ENCODE peak calls at places on chromosomes 13 and 19, in six cellular contexts. One of them, this sample, is unnamed.

GRCh38 chr19:17220207-17220758 is 5.1 kb downstream of the USE1 start:
- DNase-seq in kidney epithelial cell: no peak
- DNase-seq in brain microvascular endothelial cell: peak
- DNase-seq in adrenal gland: peak
- DNase-seq in pancreas: no peak
- DNase-seq in GM23338: no peak
- DNase-seq in this sample: peak

GRCh38 chr13:23743269-23743668 is 145.9 kb downstream of the MIPEP start:
- DNase-seq in kidney epithelial cell: no peak
- DNase-seq in brain microvascular endothelial cell: no peak
- DNase-seq in adrenal gland: no peak
- DNase-seq in pancreas: no peak
- DNase-seq in GM23338: no peak
- DNase-seq in this sample: no peak

GRCh38 chr19:4859697-4860096 is 7.8 kb downstream of the PLIN3 start:
- DNase-seq in kidney epithelial cell: no peak
- DNase-seq in brain microvascular endothelial cell: no peak
- DNase-seq in adrenal gland: no peak
- DNase-seq in pancreas: no peak
- DNase-seq in GM23338: no peak
- DNase-seq in this sample: no peak

GRCh38 chr19:14817052-14817451 is 17.9 kb downstream of the OR7A5 start:
- DNase-seq in kidney epithelial cell: no peak
- DNase-seq in brain microvascular endothelial cell: no peak
- DNase-seq in adrenal gland: no peak
- DNase-seq in pancreas: no peak
- DNase-seq in GM23338: no peak
- DNase-seq in this sample: no peak

GRCh38 chr13:47865883-47866282 is 135.2 kb downstream of the SUCLA2 start:
- DNase-seq in kidney epithelial cell: no peak
- DNase-seq in brain microvascular endothelial cell: no peak
- DNase-seq in adrenal gland: no peak
- DNase-seq in pancreas: no peak
- DNase-seq in GM23338: no peak
- DNase-seq in this sample: no peak

GRCh38 chr19:41116261-41116660 is 2.0 kb downstream of the CYP2F1 start:
- DNase-seq in kidney epithelial cell: no peak
- DNase-seq in brain microvascular endothelial cell: no peak
- DNase-seq in adrenal gland: no peak
- DNase-seq in pancreas: no peak
- DNase-seq in GM23338: no peak
- DNase-seq in this sample: no peak

GRCh38 chr13:26502826-26503225 is 54.7 kb upstream of the WASF3 start:
- DNase-seq in kidney epithelial cell: no peak
- DNase-seq in brain microvascular endothelial cell: peak
- DNase-seq in adrenal gland: peak
- DNase-seq in pancreas: no peak
- DNase-seq in GM23338: peak
- DNase-seq in this sample: peak

GRCh38 chr19:44903602-44904425 is 1.8 kb upstream of the APOE start:
- DNase-seq in kidney epithelial cell: no peak
- DNase-seq in brain microvascular endothelial cell: peak
- DNase-seq in adrenal gland: peak
- DNase-seq in pancreas: peak
- DNase-seq in GM23338: peak
- DNase-seq in this sample: no peak

GRCh38 chr19:32252333-32252669 is 93.1 kb upstream of the ZNF507 start:
- DNase-seq in kidney epithelial cell: no peak
- DNase-seq in brain microvascular endothelial cell: no peak
- DNase-seq in adrenal gland: no peak
- DNase-seq in pancreas: no peak
- DNase-seq in GM23338: no peak
- DNase-seq in this sample: no peak

GRCh38 chr13:46982856-46983582 is 86.2 kb upstream of the HTR2A start:
- DNase-seq in kidney epithelial cell: no peak
- DNase-seq in brain microvascular endothelial cell: no peak
- DNase-seq in adrenal gland: no peak
- DNase-seq in pancreas: no peak
- DNase-seq in GM23338: no peak
- DNase-seq in this sample: no peak

GRCh38 chr19:50333235-50333736 is 4.1 kb upstream of the KCNC3 start:
- DNase-seq in kidney epithelial cell: peak
- DNase-seq in brain microvascular endothelial cell: peak
- DNase-seq in adrenal gland: peak
- DNase-seq in pancreas: peak
- DNase-seq in GM23338: peak
- DNase-seq in this sample: peak

GRCh38 chr19:6412111-6412999 is 12.3 kb downstream of the KHSRP start:
- DNase-seq in kidney epithelial cell: no peak
- DNase-seq in brain microvascular endothelial cell: peak
- DNase-seq in adrenal gland: no peak
- DNase-seq in pancreas: no peak
- DNase-seq in GM23338: peak
- DNase-seq in this sample: no peak

GRCh38 chr13:24270639-24271131 is 38.7 kb upstream of the C1QTNF9 start:
- DNase-seq in kidney epithelial cell: no peak
- DNase-seq in brain microvascular endothelial cell: peak
- DNase-seq in adrenal gland: peak
- DNase-seq in pancreas: peak
- DNase-seq in GM23338: peak
- DNase-seq in this sample: peak

GRCh38 chr13:37481005-37481857 is 117.3 kb downstream of the POSTN start:
- DNase-seq in kidney epithelial cell: no peak
- DNase-seq in brain microvascular endothelial cell: no peak
- DNase-seq in adrenal gland: no peak
- DNase-seq in pancreas: no peak
- DNase-seq in GM23338: no peak
- DNase-seq in this sample: no peak

GRCh38 chr13:25847145-25847544 is 204.7 kb downstream of the SHISA2 start:
- DNase-seq in kidney epithelial cell: no peak
- DNase-seq in brain microvascular endothelial cell: no peak
- DNase-seq in adrenal gland: no peak
- DNase-seq in pancreas: no peak
- DNase-seq in GM23338: no peak
- DNase-seq in this sample: no peak

DNA sequence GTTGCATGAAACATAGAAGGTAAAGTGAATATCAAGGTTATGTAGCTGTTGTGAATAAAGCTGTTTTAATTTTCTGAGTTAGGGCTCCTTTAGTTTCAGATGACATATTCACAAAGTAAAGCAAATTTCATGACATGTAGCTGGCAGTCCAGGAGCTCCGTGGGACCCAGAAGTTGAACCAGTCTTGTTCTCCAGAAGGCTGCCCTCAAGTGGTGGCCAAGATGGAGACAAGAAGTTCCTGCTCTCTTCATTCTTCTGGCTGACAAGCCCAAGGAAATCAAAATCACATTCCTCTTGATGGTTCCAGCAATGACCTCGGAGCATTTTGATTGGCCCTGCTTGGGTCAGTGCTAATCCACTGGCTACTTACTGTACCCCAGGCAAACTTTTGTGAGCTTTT is 128.7 kb downstream of the LIG4 start:
- DNase-seq in kidney epithelial cell: peak
- DNase-seq in brain microvascular endothelial cell: peak
- DNase-seq in adrenal gland: no peak
- DNase-seq in pancreas: peak
- DNase-seq in GM23338: peak
- DNase-seq in this sample: no peak
- TF ChIP-seq CTCF in kidney epithelial cell: peak
- TF ChIP-seq CTCF in brain microvascular endothelial cell: peak
- TF ChIP-seq CTCF in adrenal gland: no peak
- TF ChIP-seq CTCF in pancreas: no peak
- TF ChIP-seq CTCF in GM23338: peak
- TF ChIP-seq CTCF in this sample: peak

DNA sequence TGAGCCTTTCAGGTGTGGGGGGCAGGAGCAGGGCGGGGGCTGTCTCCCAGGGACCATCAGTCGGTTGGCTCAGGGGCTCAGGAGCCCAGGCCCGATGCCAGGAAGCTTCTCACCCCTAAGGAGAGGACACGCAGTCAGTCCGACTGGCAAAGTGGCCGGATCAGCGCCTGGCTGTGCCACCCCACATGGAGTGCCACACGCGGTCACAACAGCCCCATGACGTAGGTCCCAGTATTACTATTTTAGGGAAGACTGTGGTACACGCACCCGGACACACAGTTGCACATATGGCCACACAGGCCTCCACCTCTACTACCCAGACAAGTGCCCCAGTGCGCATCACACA is 29.3 kb upstream of the GRTP1 start:
- DNase-seq in kidney epithelial cell: no peak
- DNase-seq in brain microvascular endothelial cell: no peak
- DNase-seq in adrenal gland: no peak
- DNase-seq in pancreas: no peak
- DNase-seq in GM23338: no peak
- DNase-seq in this sample: no peak
- H3K4me3 ChIP-seq in kidney epithelial cell: peak
- H3K4me3 ChIP-seq in brain microvascular endothelial cell: peak
- H3K4me3 ChIP-seq in adrenal gland: no peak
- H3K4me3 ChIP-seq in pancreas: peak
- H3K4me3 ChIP-seq in GM23338: peak
- H3K4me3 ChIP-seq in this sample: peak

DNA sequence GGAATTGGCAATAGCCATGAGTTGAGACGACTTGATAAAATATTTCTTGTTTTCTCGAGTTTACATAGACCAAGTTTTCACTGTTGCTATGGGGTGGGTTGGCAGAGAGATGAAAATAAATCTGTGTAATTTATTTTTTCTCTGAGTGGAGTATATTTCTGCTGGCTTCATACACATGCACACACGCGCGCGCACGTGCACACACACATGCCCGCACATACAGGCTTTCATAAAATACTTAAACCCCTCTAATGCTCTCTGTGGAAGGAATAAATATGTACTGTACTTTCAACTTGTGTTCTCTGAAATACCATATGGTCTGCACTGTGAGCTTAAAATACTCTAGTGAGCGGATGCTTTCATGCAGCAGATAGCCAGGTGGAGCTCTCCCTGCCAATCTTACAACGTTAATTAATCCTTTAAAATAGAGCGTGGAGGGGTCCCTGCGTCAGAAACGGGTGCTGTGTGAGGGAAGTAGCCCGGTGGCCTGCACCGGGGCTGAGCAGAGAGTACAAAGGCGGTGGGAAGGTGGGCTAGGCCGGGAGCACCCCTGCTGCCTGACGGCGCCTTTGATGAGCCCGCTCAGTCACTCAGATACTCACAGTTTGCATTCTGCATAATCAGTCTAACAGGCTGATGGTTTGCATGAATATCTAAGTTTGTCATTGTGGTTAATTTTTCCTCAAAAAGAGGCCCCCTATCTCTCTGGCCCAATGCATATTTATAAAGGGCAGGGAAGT is 44.1 kb downstream of the CCNE1 start:
- DNase-seq in kidney epithelial cell: no peak
- DNase-seq in brain microvascular endothelial cell: no peak
- DNase-seq in adrenal gland: no peak
- DNase-seq in pancreas: no peak
- DNase-seq in GM23338: no peak
- DNase-seq in this sample: no peak
- TF ChIP-seq CTCF in kidney epithelial cell: no peak
- TF ChIP-seq CTCF in brain microvascular endothelial cell: no peak
- TF ChIP-seq CTCF in adrenal gland: no peak
- TF ChIP-seq CTCF in pancreas: no peak
- TF ChIP-seq CTCF in GM23338: no peak
- TF ChIP-seq CTCF in this sample: no peak

GRCh38 chr13:109778102-109778542 is 8.3 kb downstream of the IRS2 start:
- DNase-seq in kidney epithelial cell: peak
- DNase-seq in brain microvascular endothelial cell: no peak
- DNase-seq in adrenal gland: no peak
- DNase-seq in pancreas: no peak
- DNase-seq in GM23338: no peak
- DNase-seq in this sample: no peak
- H3K4me3 ChIP-seq in kidney epithelial cell: no peak
- H3K4me3 ChIP-seq in brain microvascular endothelial cell: peak
- H3K4me3 ChIP-seq in adrenal gland: no peak
- H3K4me3 ChIP-seq in pancreas: no peak
- H3K4me3 ChIP-seq in GM23338: no peak
- H3K4me3 ChIP-seq in this sample: peak

GRCh38 chr19:2049741-2050348 is 1.2 kb downstream of the MKNK2 start:
- DNase-seq in kidney epithelial cell: no peak
- DNase-seq in brain microvascular endothelial cell: peak
- DNase-seq in adrenal gland: peak
- DNase-seq in pancreas: peak
- DNase-seq in GM23338: peak
- DNase-seq in this sample: no peak

GRCh38 chr19:2053601-2054389 is 2.8 kb upstream of the MKNK2 start:
- DNase-seq in kidney epithelial cell: no peak
- DNase-seq in brain microvascular endothelial cell: no peak
- DNase-seq in adrenal gland: no peak
- DNase-seq in pancreas: peak
- DNase-seq in GM23338: no peak
- DNase-seq in this sample: no peak

GRCh38 chr19:2050991-2051770 is at the start of gene MKNK2:
- DNase-seq in kidney epithelial cell: no peak
- DNase-seq in brain microvascular endothelial cell: peak
- DNase-seq in adrenal gland: peak
- DNase-seq in pancreas: peak
- DNase-seq in GM23338: peak
- DNase-seq in this sample: no peak

GRCh38 chr19:2050349-2050990 is 574 bp downstream of the MKNK2 start:
- DNase-seq in kidney epithelial cell: no peak
- DNase-seq in brain microvascular endothelial cell: no peak
- DNase-seq in adrenal gland: no peak
- DNase-seq in pancreas: peak
- DNase-seq in GM23338: no peak
- DNase-seq in this sample: no peak

GRCh38 chr19:2051771-2052704 is 994 bp upstream of the MKNK2 start:
- DNase-seq in kidney epithelial cell: no peak
- DNase-seq in brain microvascular endothelial cell: no peak
- DNase-seq in adrenal gland: no peak
- DNase-seq in pancreas: peak
- DNase-seq in GM23338: no peak
- DNase-seq in this sample: no peak
- TF ChIP-seq CTCF in kidney epithelial cell: no peak
- TF ChIP-seq CTCF in brain microvascular endothelial cell: no peak
- TF ChIP-seq CTCF in adrenal gland: no peak
- TF ChIP-seq CTCF in pancreas: no peak
- TF ChIP-seq CTCF in GM23338: no peak
- TF ChIP-seq CTCF in this sample: no peak

GRCh38 chr19:11797491-11797890 is 832 bp upstream of the ZNF491 start:
- DNase-seq in kidney epithelial cell: peak
- DNase-seq in brain microvascular endothelial cell: peak
- DNase-seq in adrenal gland: peak
- DNase-seq in pancreas: peak
- DNase-seq in GM23338: peak
- DNase-seq in this sample: peak
- H3K4me3 ChIP-seq in kidney epithelial cell: no peak
- H3K4me3 ChIP-seq in brain microvascular endothelial cell: no peak
- H3K4me3 ChIP-seq in adrenal gland: no peak
- H3K4me3 ChIP-seq in pancreas: no peak
- H3K4me3 ChIP-seq in GM23338: peak
- H3K4me3 ChIP-seq in this sample: no peak